ENCODE peak calls at places on chromosomes 11 and 22, in five cellular contexts. One of them, this sample, is unnamed.

GRCh38 chr22:41469218-41469851 is 418 bp downstream of the ACO2 start:
- DNase-seq in HepG2: no peak
- DNase-seq in K562: peak
- DNase-seq in SK-N-SH: no peak
- DNase-seq in GM12878: no peak
- DNase-seq in this sample: no peak

GRCh38 chr22:26549902-26550497 is 37.7 kb upstream of the TFIP11 start:
- DNase-seq in HepG2: peak
- DNase-seq in K562: no peak
- DNase-seq in SK-N-SH: no peak
- DNase-seq in GM12878: no peak
- DNase-seq in this sample: no peak

GRCh38 chr11:7314811-7315604 is 63.3 kb downstream of the SYT9 start:
- DNase-seq in HepG2: no peak
- DNase-seq in K562: no peak
- DNase-seq in SK-N-SH: no peak
- DNase-seq in GM12878: no peak
- DNase-seq in this sample: no peak

GRCh38 chr11:12079726-12080556 is 30.4 kb upstream of the MICAL2 start:
- DNase-seq in HepG2: peak
- DNase-seq in K562: no peak
- DNase-seq in SK-N-SH: no peak
- DNase-seq in GM12878: no peak
- DNase-seq in this sample: peak

GRCh38 chr11:119094816-119095065 is 6.9 kb downstream of the DPAGT1 start:
- DNase-seq in HepG2: peak
- DNase-seq in K562: no peak
- DNase-seq in SK-N-SH: peak
- DNase-seq in GM12878: no peak
- DNase-seq in this sample: peak

GRCh38 chr22:19793656-19794310 is 33.2 kb downstream of the TBX1 start:
- DNase-seq in HepG2: no peak
- DNase-seq in K562: no peak
- DNase-seq in SK-N-SH: no peak
- DNase-seq in GM12878: no peak
- DNase-seq in this sample: no peak

GRCh38 chr22:46125816-46126770 is 24.2 kb upstream of the PPARA start:
- DNase-seq in HepG2: no peak
- DNase-seq in K562: no peak
- DNase-seq in SK-N-SH: no peak
- DNase-seq in GM12878: no peak
- DNase-seq in this sample: no peak

GRCh38 chr22:24216541-24217209 is 28.2 kb downstream of the GGT5 start:
- DNase-seq in HepG2: no peak
- DNase-seq in K562: no peak
- DNase-seq in SK-N-SH: peak
- DNase-seq in GM12878: peak
- DNase-seq in this sample: no peak

GRCh38 chr22:47460870-47461269 is 698.4 kb downstream of the TBC1D22A start:
- DNase-seq in HepG2: peak
- DNase-seq in K562: no peak
- DNase-seq in SK-N-SH: no peak
- DNase-seq in GM12878: no peak
- DNase-seq in this sample: no peak

GRCh38 chr11:44791546-44791945 is 64.8 kb downstream of the TSPAN18 start:
- DNase-seq in HepG2: no peak
- DNase-seq in K562: no peak
- DNase-seq in SK-N-SH: no peak
- DNase-seq in GM12878: no peak
- DNase-seq in this sample: no peak

GRCh38 chr11:60813324-60813723 is 28.2 kb downstream of the MS4A10 start:
- DNase-seq in HepG2: no peak
- DNase-seq in K562: no peak
- DNase-seq in SK-N-SH: no peak
- DNase-seq in GM12878: no peak
- DNase-seq in this sample: no peak

GRCh38 chr22:39176067-39176621 is 23.7 kb upstream of the CBX7 start:
- DNase-seq in HepG2: peak
- DNase-seq in K562: no peak
- DNase-seq in SK-N-SH: no peak
- DNase-seq in GM12878: no peak
- DNase-seq in this sample: peak

GRCh38 chr22:47598864-47599263 is 836.4 kb downstream of the TBC1D22A start:
- DNase-seq in HepG2: no peak
- DNase-seq in K562: no peak
- DNase-seq in SK-N-SH: no peak
- DNase-seq in GM12878: no peak
- DNase-seq in this sample: no peak

GRCh38 chr22:27050771-27051170 is 393.4 kb downstream of the MIAT start:
- DNase-seq in HepG2: no peak
- DNase-seq in K562: no peak
- DNase-seq in SK-N-SH: no peak
- DNase-seq in GM12878: no peak
- DNase-seq in this sample: no peak

GRCh38 chr11:114262681-114263509 is 33.3 kb upstream of the NNMT start:
- DNase-seq in HepG2: peak
- DNase-seq in K562: peak
- DNase-seq in SK-N-SH: peak
- DNase-seq in GM12878: no peak
- DNase-seq in this sample: peak

GRCh38 chr22:37273126-37273845 is 9.0 kb upstream of the CYTH4 start:
- DNase-seq in HepG2: no peak
- DNase-seq in K562: peak
- DNase-seq in SK-N-SH: no peak
- DNase-seq in GM12878: no peak
- DNase-seq in this sample: peak

GRCh38 chr22:20219667-20220628 is 48.2 kb downstream of the RTN4R start:
- DNase-seq in HepG2: no peak
- DNase-seq in K562: peak
- DNase-seq in SK-N-SH: no peak
- DNase-seq in GM12878: no peak
- DNase-seq in this sample: no peak

GRCh38 chr22:50482107-50483074 is 1.0 kb downstream of the ADM2 start:
- DNase-seq in HepG2: no peak
- DNase-seq in K562: no peak
- DNase-seq in SK-N-SH: no peak
- DNase-seq in GM12878: no peak
- DNase-seq in this sample: no peak

GRCh38 chr22:50479686-50480085 is 1.7 kb upstream of the ADM2 start:
- DNase-seq in HepG2: no peak
- DNase-seq in K562: no peak
- DNase-seq in SK-N-SH: no peak
- DNase-seq in GM12878: no peak
- DNase-seq in this sample: no peak

GRCh38 chr22:50481045-50481439 is 301 bp upstream of the ADM2 start:
- DNase-seq in HepG2: no peak
- DNase-seq in K562: no peak
- DNase-seq in SK-N-SH: no peak
- DNase-seq in GM12878: no peak
- DNase-seq in this sample: no peak

GRCh38 chr22:50483106-50483505 is 1.8 kb downstream of the ADM2 start:
- DNase-seq in HepG2: no peak
- DNase-seq in K562: no peak
- DNase-seq in SK-N-SH: no peak
- DNase-seq in GM12878: no peak
- DNase-seq in this sample: no peak

GRCh38 chr22:50481440-50482106 is at the start of gene ADM2:
- DNase-seq in HepG2: peak
- DNase-seq in K562: peak
- DNase-seq in SK-N-SH: peak
- DNase-seq in GM12878: no peak
- DNase-seq in this sample: no peak
- TF ChIP-seq MXI1 in HepG2: no peak
- TF ChIP-seq MXI1 in K562: no peak
- TF ChIP-seq MXI1 in SK-N-SH: no peak
- TF ChIP-seq MXI1 in GM12878: no peak
- TF ChIP-seq MXI1 in this sample: no peak

GRCh38 chr11:34327804-34328631 is 29.8 kb downstream of the ABTB2 start:
- DNase-seq in HepG2: no peak
- DNase-seq in K562: no peak
- DNase-seq in SK-N-SH: no peak
- DNase-seq in GM12878: no peak
- DNase-seq in this sample: peak
- TF ChIP-seq MXI1 in HepG2: no peak
- TF ChIP-seq MXI1 in K562: no peak
- TF ChIP-seq MXI1 in SK-N-SH: no peak
- TF ChIP-seq MXI1 in GM12878: no peak
- TF ChIP-seq MXI1 in this sample: no peak

GRCh38 chr11:80097146-80097545 is 656.3 kb upstream of the TENM4 start:
- DNase-seq in HepG2: no peak
- DNase-seq in K562: no peak
- DNase-seq in SK-N-SH: no peak
- DNase-seq in GM12878: no peak
- DNase-seq in this sample: no peak

GRCh38 chr11:80096736-80097135 is 655.9 kb upstream of the TENM4 start:
- DNase-seq in HepG2: no peak
- DNase-seq in K562: no peak
- DNase-seq in SK-N-SH: no peak
- DNase-seq in GM12878: no peak
- DNase-seq in this sample: peak
- TF ChIP-seq MXI1 in HepG2: no peak
- TF ChIP-seq MXI1 in K562: no peak
- TF ChIP-seq MXI1 in SK-N-SH: no peak
- TF ChIP-seq MXI1 in GM12878: no peak
- TF ChIP-seq MXI1 in this sample: no peak

GRCh38 chr11:9757809-9758675 is 94.2 kb downstream of the SWAP70 start:
- DNase-seq in HepG2: peak
- DNase-seq in K562: peak
- DNase-seq in SK-N-SH: peak
- DNase-seq in GM12878: no peak
- DNase-seq in this sample: peak

GRCh38 chr11:9756878-9757277 is 93.0 kb downstream of the SWAP70 start:
- DNase-seq in HepG2: no peak
- DNase-seq in K562: no peak
- DNase-seq in SK-N-SH: no peak
- DNase-seq in GM12878: no peak
- DNase-seq in this sample: no peak

GRCh38 chr11:9755561-9755960 is 91.7 kb downstream of the SWAP70 start:
- DNase-seq in HepG2: no peak
- DNase-seq in K562: no peak
- DNase-seq in SK-N-SH: no peak
- DNase-seq in GM12878: no peak
- DNase-seq in this sample: peak

GRCh38 chr11:9754041-9754471 is 90.2 kb downstream of the SWAP70 start:
- DNase-seq in HepG2: no peak
- DNase-seq in K562: no peak
- DNase-seq in SK-N-SH: no peak
- DNase-seq in GM12878: no peak
- DNase-seq in this sample: no peak

GRCh38 chr11:9756461-9756860 is 92.6 kb downstream of the SWAP70 start:
- DNase-seq in HepG2: no peak
- DNase-seq in K562: no peak
- DNase-seq in SK-N-SH: no peak
- DNase-seq in GM12878: no peak
- DNase-seq in this sample: no peak
- TF ChIP-seq MXI1 in HepG2: no peak
- TF ChIP-seq MXI1 in K562: no peak
- TF ChIP-seq MXI1 in SK-N-SH: no peak
- TF ChIP-seq MXI1 in GM12878: no peak
- TF ChIP-seq MXI1 in this sample: no peak

DNA sequence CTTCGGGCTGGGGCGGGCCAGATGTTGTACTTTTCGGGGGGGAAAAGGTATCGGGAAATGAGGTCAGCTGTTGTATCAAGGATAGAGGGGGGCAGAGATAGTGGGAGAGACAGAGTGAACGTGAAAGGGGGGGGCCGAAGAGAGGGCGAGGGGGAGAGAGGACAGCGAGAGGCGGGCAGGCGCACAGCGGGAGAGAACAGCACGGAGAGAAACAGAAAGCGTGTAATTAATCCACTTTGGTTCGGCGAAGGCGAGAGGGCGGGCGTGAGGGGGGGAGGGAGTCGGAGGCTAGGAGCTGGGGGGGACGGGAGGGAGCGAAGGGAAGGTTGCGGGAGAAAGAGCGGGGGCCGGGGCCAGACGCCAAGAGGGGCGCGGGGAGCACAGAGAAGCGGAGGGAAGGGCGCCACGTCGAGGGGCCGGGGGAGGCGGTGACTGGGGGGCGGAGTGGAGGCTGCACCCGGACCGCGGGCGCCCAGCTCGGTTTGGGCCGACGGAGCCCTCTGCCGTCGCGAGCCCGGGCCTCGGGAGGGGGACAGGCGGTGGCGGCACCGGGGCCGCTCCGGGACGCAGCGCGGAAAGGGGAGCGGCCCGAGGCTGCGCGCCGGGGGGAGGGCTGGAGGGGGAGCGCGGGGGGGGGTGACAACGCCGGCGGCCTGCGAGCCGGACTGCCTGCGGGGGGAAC is 612 bp downstream of the IGF2 start:
- DNase-seq in HepG2: no peak
- DNase-seq in K562: no peak
- DNase-seq in SK-N-SH: no peak
- DNase-seq in GM12878: no peak
- DNase-seq in this sample: no peak
- TF ChIP-seq MXI1 in HepG2: no peak
- TF ChIP-seq MXI1 in K562: no peak
- TF ChIP-seq MXI1 in SK-N-SH: no peak
- TF ChIP-seq MXI1 in GM12878: no peak
- TF ChIP-seq MXI1 in this sample: no peak

GRCh38 chr22:31609716-31610115 is 52.3 kb downstream of the PISD start:
- DNase-seq in HepG2: no peak
- DNase-seq in K562: no peak
- DNase-seq in SK-N-SH: no peak
- DNase-seq in GM12878: no peak
- DNase-seq in this sample: no peak
- TF ChIP-seq MXI1 in HepG2: no peak
- TF ChIP-seq MXI1 in K562: no peak
- TF ChIP-seq MXI1 in SK-N-SH: no peak
- TF ChIP-seq MXI1 in GM12878: no peak
- TF ChIP-seq MXI1 in this sample: no peak

GRCh38 chr11:65580031-65580692 is 4.3 kb downstream of the EHBP1L1 start:
- DNase-seq in HepG2: no peak
- DNase-seq in K562: no peak
- DNase-seq in SK-N-SH: no peak
- DNase-seq in GM12878: no peak
- DNase-seq in this sample: no peak
- TF ChIP-seq MXI1 in HepG2: no peak
- TF ChIP-seq MXI1 in K562: no peak
- TF ChIP-seq MXI1 in SK-N-SH: no peak
- TF ChIP-seq MXI1 in GM12878: no peak
- TF ChIP-seq MXI1 in this sample: no peak

This sample was measured in IMR-90.